ENCODE peak calls at places on chromosomes 2 and 18, in six cellular contexts. One of them, this sample, is unnamed.

GRCh38 chr2:19750136-19750535 is 151.6 kb downstream of the TTC32 start:
- DNase-seq in epithelial cell of esophagus: no peak
- DNase-seq in CD8-positive, alpha-beta memory T cell: no peak
- DNase-seq in Caco-2: no peak
- DNase-seq in fibroblast of villous mesenchyme: no peak
- DNase-seq in HL-60: no peak
- DNase-seq in this sample: no peak

GRCh38 chr2:219184116-219184515 is 6.0 kb downstream of the RETREG2 start:
- DNase-seq in epithelial cell of esophagus: no peak
- DNase-seq in CD8-positive, alpha-beta memory T cell: no peak
- DNase-seq in Caco-2: no peak
- DNase-seq in fibroblast of villous mesenchyme: no peak
- DNase-seq in HL-60: no peak
- DNase-seq in this sample: no peak

GRCh38 chr18:7608798-7609197 is 41.7 kb downstream of the PTPRM start:
- DNase-seq in epithelial cell of esophagus: no peak
- DNase-seq in CD8-positive, alpha-beta memory T cell: no peak
- DNase-seq in Caco-2: no peak
- DNase-seq in fibroblast of villous mesenchyme: peak; percentile 63
- DNase-seq in HL-60: no peak
- DNase-seq in this sample: peak; percentile 44

GRCh38 chr2:95317665-95318425 is 20.7 kb downstream of the KCNIP3 start:
- DNase-seq in epithelial cell of esophagus: no peak
- DNase-seq in CD8-positive, alpha-beta memory T cell: no peak
- DNase-seq in Caco-2: no peak
- DNase-seq in fibroblast of villous mesenchyme: no peak
- DNase-seq in HL-60: no peak
- DNase-seq in this sample: no peak

GRCh38 chr2:8337321-8337720 is 344.5 kb upstream of the ID2 start:
- DNase-seq in epithelial cell of esophagus: no peak
- DNase-seq in CD8-positive, alpha-beta memory T cell: no peak
- DNase-seq in Caco-2: no peak
- DNase-seq in fibroblast of villous mesenchyme: no peak
- DNase-seq in HL-60: no peak
- DNase-seq in this sample: no peak

GRCh38 chr2:86302320-86302719 is 35.1 kb downstream of the REEP1 start:
- DNase-seq in epithelial cell of esophagus: no peak
- DNase-seq in CD8-positive, alpha-beta memory T cell: no peak
- DNase-seq in Caco-2: no peak
- DNase-seq in fibroblast of villous mesenchyme: no peak
- DNase-seq in HL-60: no peak
- DNase-seq in this sample: no peak

GRCh38 chr2:29742641-29743040 is 178.7 kb downstream of the ALK start:
- DNase-seq in epithelial cell of esophagus: no peak
- DNase-seq in CD8-positive, alpha-beta memory T cell: no peak
- DNase-seq in Caco-2: no peak
- DNase-seq in fibroblast of villous mesenchyme: no peak
- DNase-seq in HL-60: no peak
- DNase-seq in this sample: no peak

GRCh38 chr18:9927392-9928063 is 13.7 kb downstream of the VAPA start:
- DNase-seq in epithelial cell of esophagus: no peak
- DNase-seq in CD8-positive, alpha-beta memory T cell: no peak
- DNase-seq in Caco-2: no peak
- DNase-seq in fibroblast of villous mesenchyme: no peak
- DNase-seq in HL-60: no peak
- DNase-seq in this sample: no peak

GRCh38 chr2:172261292-172261691 is 158.6 kb upstream of the DLX2 start:
- DNase-seq in epithelial cell of esophagus: peak; percentile 93
- DNase-seq in CD8-positive, alpha-beta memory T cell: no peak
- DNase-seq in Caco-2: no peak
- DNase-seq in fibroblast of villous mesenchyme: no peak
- DNase-seq in HL-60: no peak
- DNase-seq in this sample: no peak

GRCh38 chr2:130371723-130372054 is 15.8 kb downstream of the PTPN18 start:
- DNase-seq in epithelial cell of esophagus: no peak
- DNase-seq in CD8-positive, alpha-beta memory T cell: no peak
- DNase-seq in Caco-2: no peak
- DNase-seq in fibroblast of villous mesenchyme: peak; percentile 52
- DNase-seq in HL-60: no peak
- DNase-seq in this sample: peak; percentile 45
- H3K4me3 ChIP-seq in epithelial cell of esophagus: peak overlapping the region; percentile 66
- H3K4me3 ChIP-seq in CD8-positive, alpha-beta memory T cell: peak overlapping the region; percentile 85
- H3K4me3 ChIP-seq in Caco-2: peak overlapping the region; percentile 92
- H3K4me3 ChIP-seq in fibroblast of villous mesenchyme: peak overlapping the region; percentile 95
- H3K4me3 ChIP-seq in HL-60: peak overlapping the region; percentile 77
- H3K4me3 ChIP-seq in this sample: peak overlapping the region; percentile 87

DNA sequence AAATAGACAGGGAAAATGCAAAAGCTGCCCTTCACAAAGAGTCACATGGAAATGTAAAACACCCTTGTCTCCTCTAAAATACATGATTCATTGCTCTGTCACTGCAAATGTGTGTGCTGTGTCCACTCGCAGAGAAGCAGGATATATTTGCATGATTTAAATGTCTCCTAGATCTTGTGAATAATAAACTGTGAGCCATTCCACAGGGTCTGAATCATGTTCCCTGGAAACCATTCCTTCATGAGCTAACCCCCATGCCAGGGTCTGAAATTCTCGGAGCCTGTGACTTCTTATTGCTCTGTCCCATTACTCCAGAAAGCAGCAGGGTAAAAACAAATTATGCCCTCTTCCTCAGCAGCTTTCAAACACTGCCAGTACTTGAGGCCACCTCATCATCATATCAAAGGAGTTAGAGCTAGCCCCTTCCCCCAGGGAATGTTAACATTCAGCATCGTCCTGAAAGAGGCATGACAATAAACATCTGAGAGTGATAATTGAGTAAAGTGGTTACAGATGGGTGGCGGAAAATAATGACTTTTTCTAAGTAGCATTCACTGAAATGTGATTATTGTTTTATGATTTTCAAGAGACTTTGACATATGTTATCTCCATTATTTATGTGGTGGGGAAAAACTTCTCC is 11.7 kb upstream of the CNGA3 start:
- DNase-seq in epithelial cell of esophagus: peak; percentile 91
- DNase-seq in CD8-positive, alpha-beta memory T cell: no peak
- DNase-seq in Caco-2: no peak
- DNase-seq in fibroblast of villous mesenchyme: peak; percentile 45
- DNase-seq in HL-60: no peak
- DNase-seq in this sample: peak; percentile 66
- H3K4me3 ChIP-seq in epithelial cell of esophagus: no peak overlapping the region
- H3K4me3 ChIP-seq in CD8-positive, alpha-beta memory T cell: no peak overlapping the region
- H3K4me3 ChIP-seq in Caco-2: no peak overlapping the region
- H3K4me3 ChIP-seq in fibroblast of villous mesenchyme: no peak overlapping the region
- H3K4me3 ChIP-seq in HL-60: no peak overlapping the region
- H3K4me3 ChIP-seq in this sample: no peak overlapping the region

DNA sequence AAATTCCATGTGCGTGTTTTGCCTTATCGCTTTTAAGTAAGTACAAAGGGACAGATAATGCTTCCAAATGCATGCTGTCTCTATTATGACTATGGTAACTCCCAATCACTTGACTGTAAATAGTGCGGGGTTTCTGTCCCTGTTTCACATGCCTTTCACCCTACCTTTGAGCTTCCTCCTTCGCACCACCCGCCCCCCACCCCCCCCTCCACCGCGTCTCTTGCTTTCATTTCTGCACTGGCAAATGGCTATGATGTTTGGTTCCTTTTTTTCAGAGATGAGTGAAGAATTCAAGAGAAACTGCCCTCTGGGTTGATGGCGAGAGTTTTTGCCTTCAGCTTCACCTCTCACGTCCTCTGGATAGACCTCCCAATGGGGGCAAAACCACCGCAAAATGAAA is 25.0 kb upstream of the SPP2 start:
- DNase-seq in epithelial cell of esophagus: no peak
- DNase-seq in CD8-positive, alpha-beta memory T cell: no peak
- DNase-seq in Caco-2: no peak
- DNase-seq in fibroblast of villous mesenchyme: no peak
- DNase-seq in HL-60: peak; percentile 14
- DNase-seq in this sample: peak; percentile 5
- H3K4me3 ChIP-seq in epithelial cell of esophagus: no peak overlapping the region
- H3K4me3 ChIP-seq in CD8-positive, alpha-beta memory T cell: peak overlapping the region; percentile 72
- H3K4me3 ChIP-seq in Caco-2: no peak overlapping the region
- H3K4me3 ChIP-seq in fibroblast of villous mesenchyme: peak overlapping the region; percentile 33
- H3K4me3 ChIP-seq in HL-60: peak overlapping the region; percentile 22
- H3K4me3 ChIP-seq in this sample: peak overlapping the region; percentile 54

DNA sequence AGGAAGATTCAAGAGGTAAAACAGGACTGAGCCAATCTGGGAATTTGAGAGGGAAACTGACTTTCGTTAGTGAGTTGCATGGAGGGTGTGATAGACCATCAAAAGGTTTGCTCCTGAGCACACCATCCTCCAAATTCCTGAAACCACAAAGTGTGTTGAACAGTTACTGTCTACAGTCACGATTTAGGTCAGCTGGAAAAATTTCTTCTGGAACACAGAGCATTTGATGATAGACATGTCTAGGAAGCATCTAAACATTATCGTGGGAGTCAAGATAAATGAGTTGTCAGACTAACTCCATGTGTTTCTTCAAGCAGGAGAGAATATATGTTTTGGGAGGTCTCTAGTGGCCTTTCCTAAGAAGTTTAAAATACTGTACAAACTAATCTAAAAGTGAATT is 449.4 kb upstream of the SLC14A2 start:
- DNase-seq in epithelial cell of esophagus: no peak
- DNase-seq in CD8-positive, alpha-beta memory T cell: no peak
- DNase-seq in Caco-2: no peak
- DNase-seq in fibroblast of villous mesenchyme: peak; percentile 21
- DNase-seq in HL-60: no peak
- DNase-seq in this sample: no peak
- H3K4me3 ChIP-seq in epithelial cell of esophagus: no peak overlapping the region
- H3K4me3 ChIP-seq in CD8-positive, alpha-beta memory T cell: no peak overlapping the region
- H3K4me3 ChIP-seq in Caco-2: no peak overlapping the region
- H3K4me3 ChIP-seq in fibroblast of villous mesenchyme: no peak overlapping the region
- H3K4me3 ChIP-seq in HL-60: no peak overlapping the region
- H3K4me3 ChIP-seq in this sample: no peak overlapping the region

GRCh38 chr2:102442967-102443828 is 20.2 kb downstream of the IL18RAP start:
- DNase-seq in epithelial cell of esophagus: peak; percentile 54
- DNase-seq in CD8-positive, alpha-beta memory T cell: no peak
- DNase-seq in Caco-2: no peak
- DNase-seq in fibroblast of villous mesenchyme: peak; percentile 41
- DNase-seq in HL-60: peak; percentile 52
- DNase-seq in this sample: peak; percentile 76
- H3K4me3 ChIP-seq in epithelial cell of esophagus: no peak overlapping the region
- H3K4me3 ChIP-seq in CD8-positive, alpha-beta memory T cell: no peak overlapping the region
- H3K4me3 ChIP-seq in Caco-2: no peak overlapping the region
- H3K4me3 ChIP-seq in fibroblast of villous mesenchyme: no peak overlapping the region
- H3K4me3 ChIP-seq in HL-60: no peak overlapping the region
- H3K4me3 ChIP-seq in this sample: no peak overlapping the region

GRCh38 chr2:169363570-169364150 is 1.3 kb upstream of the LRP2 start:
- DNase-seq in epithelial cell of esophagus: peak; percentile 34
- DNase-seq in CD8-positive, alpha-beta memory T cell: peak; percentile 20
- DNase-seq in Caco-2: peak; percentile 84
- DNase-seq in fibroblast of villous mesenchyme: no peak
- DNase-seq in HL-60: peak; percentile 15
- DNase-seq in this sample: peak; percentile 23
- H3K4me3 ChIP-seq in epithelial cell of esophagus: peak overlapping the region; percentile 27
- H3K4me3 ChIP-seq in CD8-positive, alpha-beta memory T cell: peak overlapping the region; percentile 71
- H3K4me3 ChIP-seq in Caco-2: peak overlapping the region; percentile 44
- H3K4me3 ChIP-seq in fibroblast of villous mesenchyme: no peak overlapping the region
- H3K4me3 ChIP-seq in HL-60: peak overlapping the region; percentile 8
- H3K4me3 ChIP-seq in this sample: peak overlapping the region; percentile 58